ENCODE peak calls at places on chromosomes 12 and 14, in seven cellular contexts. C is prostate gland, Y is HuH-7.5, G is DMS79, S is GDM1, T is lower lobe of right lung, Q is stomach. O is an unnamed sample.

GRCh38 chr12:96989916-96990315 is 82.9 kb downstream of the NEDD1 start:
- DNase-seq in Q (no peak), Y (peak; percentile 23), C (no peak), S (no peak), G (no peak), T (no peak), O (peak; percentile 43)

GRCh38 chr12:94244165-94245133 is 96.1 kb downstream of the PLXNC1 start:
- DNase-seq in C (no peak), Q (peak; percentile 34), Y (no peak), S (peak; percentile 87), T (peak; percentile 72), G (no peak), O (peak; percentile 31)

GRCh38 chr14:77760381-77761204 is at the start of gene SNW1:
- DNase-seq in T (peak; percentile 95), G (peak; percentile 99), C (peak; percentile 92), Y (peak; percentile 76), Q (peak; percentile 93), S (peak; percentile 86), O (peak; percentile 95)

GRCh38 chr14:91140672-91141071 is 26.8 kb downstream of the DGLUCY start:
- DNase-seq in C (no peak), Q (peak; percentile 45), G (no peak), T (no peak), Y (peak; percentile 38), S (no peak), O (peak; percentile 26)

GRCh38 chr12:126747530-126748149 is 1519.3 kb upstream of the TMEM132C start:
- DNase-seq in C (no peak), T (peak; percentile 63), Q (peak; percentile 47), G (no peak), Y (peak; percentile 35), S (peak; percentile 10), O (peak; percentile 47)

GRCh38 chr12:80877706-80878384 is 59.9 kb downstream of the LIN7A start:
- DNase-seq in Y (no peak), S (no peak), T (no peak), G (peak; percentile 82), C (no peak), Q (no peak), O (no peak)

GRCh38 chr14:50001999-50002925 is 109.4 kb downstream of the ARF6 start:
- DNase-seq in T (peak; percentile 56), G (peak; percentile 93), Q (peak; percentile 34), C (no peak), S (no peak), Y (no peak), O (peak; percentile 18)

GRCh38 chr12:70240677-70241076 is 2.6 kb upstream of the CNOT2 start:
- DNase-seq in C (no peak), Y (no peak), S (no peak), G (no peak), Q (no peak), T (no peak), O (no peak)

GRCh38 chr14:70280931-70281330 is 78.6 kb downstream of the COX16 start:
- DNase-seq in Q (no peak), S (no peak), G (no peak), C (no peak), Y (no peak), T (no peak), O (no peak)

GRCh38 chr14:68970096-68970612 is 8.9 kb downstream of the ACTN1 start:
- DNase-seq in Y (no peak), S (no peak), Q (no peak), C (peak; percentile 40), T (no peak), G (no peak), O (no peak)

GRCh38 chr12:124407074-124407473 is 112.2 kb downstream of the RFLNA start:
- DNase-seq in S (no peak), T (no peak), Y (no peak), C (no peak), Q (no peak), G (no peak), O (no peak)

GRCh38 chr12:75784591-75784990 is 247.0 kb downstream of the PHLDA1 start:
- DNase-seq in T (no peak), G (peak; percentile 84), S (peak; percentile 39), C (peak; percentile 94), Y (peak; percentile 28), Q (peak; percentile 96), O (peak; percentile 91)

GRCh38 chr12:70571029-70571428 is 66.2 kb downstream of the PTPRB start:
- DNase-seq in C (no peak), Q (no peak), S (no peak), Y (no peak), T (no peak), G (no peak), O (no peak)

GRCh38 chr12:69101505-69101904 is 137.9 kb upstream of the CPSF6 start:
- DNase-seq in Q (no peak), S (no peak), C (no peak), T (no peak), Y (peak; percentile 28), G (no peak), O (peak; percentile 84)

GRCh38 chr14:93742761-93743160 is 45.5 kb downstream of the PRIMA1 start:
- DNase-seq in G (no peak), Q (no peak), Y (no peak), S (no peak), C (no peak), T (no peak), O (no peak)

GRCh38 chr14:34059925-34060746 is 109.3 kb upstream of the EGLN3 start:
- DNase-seq in S (no peak), Y (peak; percentile 57), Q (peak; percentile 85), C (peak; percentile 72), G (peak; percentile 59), T (peak; percentile 80), O (peak; percentile 80)

GRCh38 chr12:121753844-121754264 is 39.6 kb downstream of the RHOF start:
- DNase-seq in Q (peak; percentile 79), T (peak; percentile 82), G (no peak), Y (no peak), S (no peak), C (peak; percentile 69), O (peak; percentile 51)

GRCh38 chr14:88129306-88130056 is 124.5 kb downstream of the GPR65 start:
- DNase-seq in Y (no peak), C (no peak), Q (no peak), S (no peak), G (no peak), T (no peak), O (no peak)

GRCh38 chr12:102314821-102315220 is 117.2 kb upstream of the PMCH start:
- DNase-seq in G (no peak), C (no peak), Q (no peak), S (no peak), Y (no peak), T (no peak), O (no peak)